ENCODE peak calls at places on chromosomes 12 and 14, in four cellular contexts. W is keratinocyte, C is transverse colon, A is lung. J is an unnamed sample. For H3K9me3, the result is how much of the 10 kb centered on the place peaks cover.

GRCh38 chr12:102407776-102408486 is 72.4 kb downstream of the IGF1 start:
- DNase-seq in W (no peak), A (no peak), C (no peak), J (no peak)

GRCh38 chr14:100629696-100630095 is 42.5 kb upstream of the BEGAIN start:
- DNase-seq in W (no peak), A (no peak), C (no peak), J (no peak)

GRCh38 chr14:94412671-94413638 is 24.6 kb upstream of the SERPINA1 start:
- DNase-seq in W (no peak), A (no peak), C (no peak), J (no peak)

GRCh38 chr14:74614508-74615495 is 2.8 kb upstream of the LTBP2 start:
- DNase-seq in C (no peak), A (no peak), W (no peak), J (no peak)

GRCh38 chr12:106288510-106289195 is 13.9 kb upstream of the TCP11L2 start:
- DNase-seq in A (no peak), W (no peak), C (no peak), J (no peak)

GRCh38 chr12:116376354-116377193 is 99.1 kb upstream of the MED13L start:
- DNase-seq in C (no peak), W (no peak), A (no peak), J (no peak)

GRCh38 chr12:106416273-106416672 is 58.7 kb downstream of the POLR3B start:
- DNase-seq in W (no peak), A (no peak), C (no peak), J (peak)

GRCh38 chr14:89629383-89629782 is 212.3 kb upstream of the FOXN3 start:
- DNase-seq in W (no peak), A (no peak), C (no peak), J (no peak)

GRCh38 chr12:113333877-113334785 is 778 bp downstream of the SLC8B1 start:
- DNase-seq in A (peak), W (no peak), C (peak), J (peak)

GRCh38 chr14:74591394-74591793 is 20.6 kb downstream of the LTBP2 start:
- DNase-seq in A (no peak), C (no peak), W (no peak), J (peak)

GRCh38 chr14:68314642-68315041 is 478.2 kb downstream of the ZFP36L1 start:
- DNase-seq in W (no peak), C (no peak), A (no peak), J (no peak)

GRCh38 chr14:36580141-36580855 is 2.1 kb downstream of the NKX2-8 start:
- DNase-seq in A (no peak), C (no peak), W (no peak), J (no peak)

GRCh38 chr14:104318558-104319488 is 180.4 kb downstream of the KIF26A start:
- DNase-seq in W (no peak), C (no peak), A (no peak), J (peak)

GRCh38 chr14:61420326-61420725 is 98.9 kb downstream of the PRKCH start:
- DNase-seq in A (no peak), W (peak), C (no peak), J (peak)

GRCh38 chr12:22518067-22518719 is 26.1 kb downstream of the C2CD5 start:
- DNase-seq in W (peak), A (peak), C (no peak), J (peak)

GRCh38 chr12:100375023-100375737 is 18.3 kb downstream of the SLC17A8 start:
- DNase-seq in A (peak), C (peak), W (no peak), J (peak)

GRCh38 chr12:123150804-123151678 is at the start of gene PITPNM2:
- DNase-seq in A (no peak), C (peak), W (no peak), J (peak)

GRCh38 chr12:104734541-104735075 is 223.5 kb downstream of the SLC41A2 start:
- DNase-seq in C (no peak), W (no peak), A (no peak), J (no peak)

GRCh38 chr14:95286649-95287048 is 33.1 kb downstream of the CLMN start:
- DNase-seq in A (no peak), W (no peak), C (peak), J (no peak)

DNA sequence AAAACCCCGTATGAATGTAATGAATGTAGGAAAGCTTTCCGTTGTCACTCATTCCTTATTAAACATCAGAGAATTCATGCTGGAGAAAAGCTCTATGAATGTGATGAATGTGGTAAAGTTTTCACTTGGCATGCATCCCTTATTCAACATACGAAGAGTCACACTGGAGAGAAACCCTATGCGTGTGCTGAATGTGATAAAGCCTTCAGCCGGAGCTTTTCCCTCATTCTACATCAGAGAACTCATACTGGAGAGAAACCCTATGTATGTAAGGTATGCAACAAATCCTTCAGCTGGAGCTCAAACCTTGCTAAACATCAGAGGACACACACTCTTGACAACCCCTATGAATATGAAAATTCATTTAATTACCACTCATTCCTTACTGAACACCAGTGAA is 23.8 kb downstream of the ZNF891 start:
- DNase-seq in W (no peak), A (no peak), C (no peak), J (no peak)
- H3K9me3 ChIP-seq in W (under half), A (under half), C (half or more), J (under half)

GRCh38 chr14:20179880-20180279 is 10.8 kb upstream of the OR11G2 start:
- DNase-seq in A (no peak), W (no peak), C (no peak), J (no peak)
- H3K9me3 ChIP-seq in A (under half), W (under half), C (under half), J (under half)

GRCh38 chr12:34386016-34386415 is 363.7 kb downstream of the ALG10 start:
- DNase-seq in C (no peak), W (no peak), A (no peak), J (no peak)
- H3K9me3 ChIP-seq in C (under half), W (under half), A (half or more), J (under half)

DNA sequence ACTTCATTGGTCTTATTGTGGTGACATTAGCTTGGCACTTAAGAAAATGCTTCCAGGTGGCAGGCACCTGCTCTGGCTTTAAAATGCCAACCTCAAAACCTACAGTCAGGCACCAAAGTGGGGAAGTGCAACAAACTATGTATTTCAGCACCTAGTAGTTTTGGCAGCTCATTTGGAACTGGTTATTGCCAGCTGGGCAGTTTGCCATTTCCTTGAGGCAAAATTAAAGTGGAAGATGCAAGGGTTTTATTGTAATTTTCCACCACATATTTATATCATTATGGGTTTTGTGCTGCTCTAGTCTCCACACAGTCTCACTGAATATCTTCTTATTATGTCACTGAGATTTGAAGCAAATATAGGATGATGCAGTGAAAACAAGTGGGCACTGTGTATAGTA is 117.0 kb downstream of the PRKD1 start:
- DNase-seq in W (no peak), A (no peak), C (no peak), J (no peak)
- H3K9me3 ChIP-seq in W (under half), A (under half), C (under half), J (under half)

GRCh38 chr12:7143564-7143963 is 13.4 kb downstream of the CLSTN3 start:
- DNase-seq in A (no peak), W (no peak), C (no peak), J (no peak)
- H3K9me3 ChIP-seq in A (under half), W (under half), C (under half), J (under half)